ENCODE peak calls at places on chromosome 22, in four cellular contexts. S, B, Q and L are unnamed samples.

GRCh38 chr22:27719535-27720227 is 81.9 kb downstream of the MN1 start:
- DNase-seq in S (peak), B (peak), Q (peak), L (no peak)

GRCh38 chr22:49688516-49689254 is 139.0 kb downstream of the BRD1 start:
- DNase-seq in S (no peak), B (peak), Q (no peak), L (no peak)

GRCh38 chr22:49586244-49586748 is 241.4 kb downstream of the BRD1 start:
- DNase-seq in S (no peak), B (no peak), Q (peak), L (no peak)

GRCh38 chr22:47632646-47633045 is 870.2 kb downstream of the TBC1D22A start:
- DNase-seq in S (no peak), B (peak), Q (no peak), L (no peak)

GRCh38 chr22:46596032-46596441 is 24.1 kb upstream of the GRAMD4 start:
- DNase-seq in S (no peak), B (no peak), Q (no peak), L (no peak)

GRCh38 chr22:48832592-48832991 is 995.1 kb downstream of the BRD1 start:
- DNase-seq in S (no peak), B (no peak), Q (peak), L (no peak)

GRCh38 chr22:28597665-28598064 is 82.0 kb downstream of the TTC28 start:
- DNase-seq in S (no peak), B (no peak), Q (no peak), L (no peak)

GRCh38 chr22:49561976-49562375 is 265.7 kb downstream of the BRD1 start:
- DNase-seq in S (no peak), B (no peak), Q (no peak), L (no peak)

GRCh38 chr22:33472462-33473344 is 414.5 kb upstream of the SYN3 start:
- DNase-seq in S (no peak), B (no peak), Q (no peak), L (peak)

GRCh38 chr22:41217553-41218157 is 12.5 kb downstream of the L3MBTL2 start:
- DNase-seq in S (peak), B (peak), Q (no peak), L (peak)

GRCh38 chr22:42179616-42180015 is 49.0 kb upstream of the CYP2D6 start:
- DNase-seq in S (no peak), B (no peak), Q (no peak), L (no peak)

GRCh38 chr22:30598986-30599385 is 7.3 kb upstream of the PES1 start:
- DNase-seq in S (no peak), B (no peak), Q (no peak), L (no peak)

GRCh38 chr22:30600925-30601324 is 6.0 kb upstream of the TCN2 start:
- DNase-seq in S (no peak), B (no peak), Q (no peak), L (no peak)

GRCh38 chr22:30601464-30601863 is 5.5 kb upstream of the TCN2 start:
- DNase-seq in S (no peak), B (no peak), Q (no peak), L (no peak)

GRCh38 chr22:30604723-30605122 is 2.3 kb upstream of the TCN2 start:
- DNase-seq in S (no peak), B (no peak), Q (no peak), L (no peak)

DNA sequence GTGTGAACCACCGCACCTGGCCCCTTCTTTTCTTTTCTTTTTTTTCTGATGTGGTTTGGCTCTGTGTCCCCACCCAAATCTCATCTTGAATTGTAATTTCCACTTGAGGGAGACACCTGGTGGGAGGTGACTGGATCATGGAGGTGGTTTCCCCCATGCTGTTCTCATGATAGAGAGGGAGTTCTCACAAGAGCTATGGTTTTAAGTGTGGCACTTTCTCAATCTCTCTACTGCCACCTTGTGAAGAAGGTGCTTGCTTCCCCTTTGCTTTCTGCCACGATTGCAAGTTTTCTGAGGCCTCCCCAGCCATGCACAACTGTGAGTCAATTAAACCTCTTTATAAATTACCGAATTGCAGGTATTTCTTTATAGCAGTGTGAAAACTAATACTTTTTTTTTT is 4.9 kb upstream of the TCN2 start:
- DNase-seq in S (peak), B (no peak), Q (no peak), L (no peak)
- TF ChIP-seq CTCF in S (no peak), B (no peak), Q (no peak), L (peak)

GRCh38 chr22:21643533-21644357 is 1.6 kb downstream of the SDF2L1 start:
- DNase-seq in S (no peak), B (no peak), Q (no peak), L (no peak)

GRCh38 chr22:21640810-21641209 is 1.3 kb upstream of the SDF2L1 start:
- DNase-seq in S (no peak), B (no peak), Q (no peak), L (no peak)

GRCh38 chr22:21641417-21641794 is 696 bp upstream of the SDF2L1 start:
- DNase-seq in S (peak), B (no peak), Q (no peak), L (peak)

GRCh38 chr22:21642584-21643448 is 714 bp downstream of the SDF2L1 start:
- DNase-seq in S (peak), B (no peak), Q (no peak), L (peak)

GRCh38 chr22:21641795-21642583 is at the start of gene SDF2L1:
- DNase-seq in S (peak), B (peak), Q (peak), L (peak)
- TF ChIP-seq CTCF in S (no peak), B (no peak), Q (peak), L (no peak)

DNA sequence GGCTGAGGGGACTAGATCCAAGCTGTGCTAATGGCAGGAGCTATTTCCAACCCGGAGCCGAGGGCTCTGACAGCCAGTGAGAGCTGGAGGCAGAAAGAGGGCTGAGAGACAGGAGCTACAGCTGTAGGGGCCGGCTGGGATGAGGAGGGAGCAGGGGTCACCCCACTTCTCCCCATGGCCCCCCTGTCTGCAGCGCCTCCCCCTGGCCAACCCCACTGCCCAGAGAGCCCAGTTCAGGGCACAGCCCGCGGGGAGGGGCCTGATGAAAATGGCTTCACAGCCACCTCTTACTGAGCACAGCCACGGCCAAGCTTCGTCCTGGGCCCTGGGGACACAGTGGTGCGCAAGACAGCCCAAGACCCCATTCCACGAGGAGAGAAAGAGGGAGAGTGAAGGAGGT is 27.9 kb downstream of the RPL3 start:
- DNase-seq in S (no peak), B (no peak), Q (no peak), L (no peak)
- TF ChIP-seq CTCF in S (no peak), B (no peak), Q (no peak), L (no peak)

GRCh38 chr22:38074181-38075104 is 9.5 kb downstream of the SLC16A8 start:
- DNase-seq in S (no peak), B (no peak), Q (peak), L (no peak)
- TF ChIP-seq CTCF in S (no peak), B (no peak), Q (peak), L (no peak)

DNA sequence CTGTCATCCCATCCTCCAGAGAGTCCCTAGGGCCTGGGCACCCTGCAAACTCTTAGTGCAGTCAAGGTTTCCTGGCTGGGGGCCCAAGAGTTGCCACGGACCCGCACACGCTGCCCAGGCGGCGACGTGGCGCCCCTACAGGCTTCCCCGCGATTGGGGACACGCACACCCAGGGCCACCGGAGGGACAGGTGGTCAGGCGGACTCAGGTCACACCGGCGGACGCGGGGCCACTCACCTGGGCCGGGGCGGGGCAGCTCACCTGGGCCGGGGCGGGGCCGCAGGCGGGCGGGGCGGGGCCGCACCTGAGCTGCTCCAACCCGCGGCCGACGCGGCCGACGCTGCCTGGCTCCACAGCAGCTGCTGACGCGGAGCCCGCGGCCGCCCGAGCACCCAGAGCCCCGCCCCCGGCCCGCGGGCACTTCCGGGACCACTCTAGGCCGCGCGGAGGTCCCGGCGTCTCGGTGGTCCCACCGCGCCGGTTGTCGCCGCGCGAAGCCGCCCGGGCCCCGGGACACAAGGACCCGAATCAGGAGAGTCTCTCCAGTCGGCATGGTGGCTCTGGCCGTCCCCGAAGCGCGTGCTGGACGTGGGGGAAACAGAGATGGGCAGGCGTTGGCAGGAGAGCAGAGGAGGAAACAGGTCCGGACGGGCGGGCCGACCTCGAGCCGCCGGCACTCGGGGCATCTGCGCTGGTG is at the start of gene ZNF70:
- DNase-seq in S (peak), B (peak), Q (peak), L (peak)
- TF ChIP-seq CTCF in S (no peak), B (no peak), Q (no peak), L (no peak)

DNA sequence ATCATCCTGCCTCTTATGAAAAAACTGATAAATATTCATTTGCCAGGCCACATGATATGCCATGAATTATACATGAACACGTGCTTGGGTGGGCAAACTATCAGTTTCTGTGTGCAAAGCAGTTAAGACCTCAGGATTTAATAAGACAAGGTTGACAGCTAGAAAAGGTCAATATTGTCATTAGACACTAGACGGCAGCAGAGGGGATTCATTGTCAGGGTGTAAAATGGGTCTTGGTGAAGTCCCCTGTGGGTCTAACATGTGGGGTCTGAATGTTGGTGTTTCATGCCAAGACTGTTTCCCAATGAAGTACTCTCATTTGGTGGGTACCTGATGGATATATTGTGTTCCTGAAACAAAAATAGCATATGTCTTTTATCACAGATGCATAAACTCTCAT is 111.9 kb downstream of the MYO18B start:
- DNase-seq in S (no peak), B (no peak), Q (no peak), L (no peak)
- TF ChIP-seq CTCF in S (no peak), B (no peak), Q (peak), L (no peak)

DNA sequence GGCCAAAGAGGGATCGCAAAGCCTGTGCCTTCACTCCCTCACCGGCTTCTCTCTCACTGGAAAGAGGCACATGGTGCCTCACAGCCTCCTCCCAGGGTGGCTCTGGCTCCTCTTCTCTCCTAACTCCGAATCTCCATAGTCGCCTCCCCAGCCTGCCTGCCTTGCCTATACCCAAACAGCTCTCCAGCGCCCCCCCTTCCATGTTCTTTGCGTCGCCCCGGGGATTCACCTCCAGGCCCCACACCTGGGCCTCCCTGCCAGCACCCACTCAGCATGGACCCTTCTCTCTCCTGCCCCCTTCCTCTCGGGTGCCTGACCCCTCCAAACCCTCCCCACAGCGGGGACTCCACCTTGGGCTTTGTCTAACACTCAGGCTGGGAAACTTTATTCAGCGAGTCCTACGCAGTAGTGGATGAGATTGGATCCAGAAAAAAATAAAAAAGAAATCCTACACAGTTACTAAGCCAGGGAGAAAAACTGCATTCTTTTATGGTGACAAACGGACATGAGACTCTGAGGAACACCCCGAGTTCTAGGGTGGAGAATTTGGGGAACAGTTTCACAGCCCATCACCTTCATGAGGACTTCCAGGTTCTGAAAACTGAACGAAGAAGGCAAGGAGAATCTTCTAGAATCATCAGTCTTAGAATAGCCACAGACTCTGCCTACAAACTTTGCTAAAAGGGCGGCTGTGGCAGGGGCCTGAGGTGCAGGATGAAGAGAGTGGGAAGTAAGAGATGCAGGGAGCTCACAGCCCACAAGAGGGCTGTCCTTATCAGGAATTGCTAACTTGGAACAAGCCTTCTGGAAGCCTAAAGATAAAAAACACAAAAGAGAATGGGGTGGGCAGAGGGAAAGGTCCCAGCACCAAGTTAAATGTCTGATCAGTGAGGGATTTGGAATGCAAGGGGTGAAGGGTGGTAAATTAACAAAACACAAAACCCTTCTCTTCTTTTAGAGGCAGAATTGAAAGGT is 5.3 kb downstream of the PPM1F start:
- DNase-seq in S (no peak), B (no peak), Q (no peak), L (no peak)
- TF ChIP-seq CTCF in S (no peak), B (no peak), Q (peak), L (no peak)

DNA sequence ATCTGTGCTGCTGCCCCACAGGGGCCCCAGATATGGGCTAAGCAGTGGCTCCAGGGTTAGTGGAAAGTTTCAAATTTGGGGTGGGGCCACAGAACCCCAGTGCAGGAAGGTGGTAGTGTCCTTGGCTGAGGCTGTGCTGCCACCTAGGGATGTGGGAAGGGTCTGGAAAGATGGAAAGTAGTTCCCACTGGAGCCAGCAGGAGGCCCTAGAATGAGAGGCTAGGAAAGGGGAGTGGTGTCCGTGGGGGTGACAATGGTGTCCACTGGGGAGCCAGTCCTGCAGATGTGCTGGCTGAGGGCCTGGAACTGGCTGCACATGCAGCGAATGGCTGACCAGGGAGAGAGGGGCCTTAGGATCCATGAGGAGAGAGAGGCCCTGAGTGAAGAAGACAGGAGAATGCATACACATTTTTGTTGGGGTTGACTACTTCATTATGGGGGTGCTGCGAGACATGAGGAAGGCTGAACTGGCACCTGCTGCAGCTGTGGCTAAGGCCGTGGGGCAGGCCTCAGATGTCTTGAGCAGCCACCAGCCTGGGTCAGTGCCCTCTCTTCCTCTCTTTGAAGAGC is 21.1 kb downstream of the RFPL3 start:
- DNase-seq in S (peak), B (no peak), Q (no peak), L (no peak)
- TF ChIP-seq CTCF in S (peak), B (no peak), Q (peak), L (peak)